ENCODE peak calls at places on chromosomes 7 and 10, in seven cellular contexts. U is lower lobe of right lung, F is testis, D is fibroblast of lung, Q is upper lobe of left lung, N is adrenal gland, I is uterus. A is an unnamed sample.
A peak's percentile ranks its signal among the peaks of the same experiment; 100 is the strongest.

GRCh38 chr10:4241724-4242345 is 456.8 kb upstream of the KLF6 start:
- DNase-seq in U (no peak), F (peak; percentile 65), D (peak; percentile 100), Q (no peak), N (no peak), I (peak; percentile 54), A (no peak)

GRCh38 chr10:132467464-132468149 is 70.0 kb upstream of the INPP5A start:
- DNase-seq in U (peak; percentile 60), F (peak; percentile 73), D (no peak), Q (peak; percentile 78), N (peak; percentile 27), I (no peak), A (no peak)

GRCh38 chr10:79436850-79437103 is 8.6 kb downstream of the ZCCHC24 start:
- DNase-seq in U (no peak), F (no peak), D (no peak), Q (no peak), N (peak; percentile 4), I (no peak), A (no peak)

GRCh38 chr10:1301138-1301537 is 245.0 kb downstream of the WDR37 start:
- DNase-seq in U (no peak), F (no peak), D (no peak), Q (no peak), N (no peak), I (no peak), A (no peak)

GRCh38 chr7:41774966-41775365 is 72.1 kb upstream of the INHBA start:
- DNase-seq in U (no peak), F (no peak), D (no peak), Q (no peak), N (no peak), I (no peak), A (no peak)

GRCh38 chr7:94355389-94355788 is 39.3 kb upstream of the COL1A2 start:
- DNase-seq in U (no peak), F (no peak), D (peak; percentile 73), Q (no peak), N (no peak), I (no peak), A (no peak)

GRCh38 chr10:110821508-110821907 is 50.2 kb upstream of the PDCD4 start:
- DNase-seq in U (no peak), F (peak; percentile 66), D (no peak), Q (no peak), N (no peak), I (peak; percentile 49), A (peak; percentile 81)

GRCh38 chr7:42478717-42479116 is 241.7 kb upstream of the GLI3 start:
- DNase-seq in U (no peak), F (no peak), D (no peak), Q (peak; percentile 8), N (no peak), I (no peak), A (no peak)

GRCh38 chr10:117860823-117861222 is 185.9 kb downstream of the RAB11FIP2 start:
- DNase-seq in U (no peak), F (no peak), D (peak; percentile 1), Q (no peak), N (no peak), I (no peak), A (no peak)

GRCh38 chr7:134367956-134368749 is 51.4 kb upstream of the SLC35B4 start:
- DNase-seq in U (no peak), F (no peak), D (no peak), Q (no peak), N (no peak), I (no peak), A (no peak)

GRCh38 chr10:43671659-43672555 is 23.2 kb upstream of the ZNF32 start:
- DNase-seq in U (no peak), F (peak; percentile 75), D (peak; percentile 63), Q (no peak), N (peak; percentile 45), I (peak; percentile 65), A (peak; percentile 78)

GRCh38 chr7:28706607-28707006 is 251.5 kb downstream of the TRIL start:
- DNase-seq in U (no peak), F (no peak), D (no peak), Q (no peak), N (no peak), I (no peak), A (no peak)

DNA sequence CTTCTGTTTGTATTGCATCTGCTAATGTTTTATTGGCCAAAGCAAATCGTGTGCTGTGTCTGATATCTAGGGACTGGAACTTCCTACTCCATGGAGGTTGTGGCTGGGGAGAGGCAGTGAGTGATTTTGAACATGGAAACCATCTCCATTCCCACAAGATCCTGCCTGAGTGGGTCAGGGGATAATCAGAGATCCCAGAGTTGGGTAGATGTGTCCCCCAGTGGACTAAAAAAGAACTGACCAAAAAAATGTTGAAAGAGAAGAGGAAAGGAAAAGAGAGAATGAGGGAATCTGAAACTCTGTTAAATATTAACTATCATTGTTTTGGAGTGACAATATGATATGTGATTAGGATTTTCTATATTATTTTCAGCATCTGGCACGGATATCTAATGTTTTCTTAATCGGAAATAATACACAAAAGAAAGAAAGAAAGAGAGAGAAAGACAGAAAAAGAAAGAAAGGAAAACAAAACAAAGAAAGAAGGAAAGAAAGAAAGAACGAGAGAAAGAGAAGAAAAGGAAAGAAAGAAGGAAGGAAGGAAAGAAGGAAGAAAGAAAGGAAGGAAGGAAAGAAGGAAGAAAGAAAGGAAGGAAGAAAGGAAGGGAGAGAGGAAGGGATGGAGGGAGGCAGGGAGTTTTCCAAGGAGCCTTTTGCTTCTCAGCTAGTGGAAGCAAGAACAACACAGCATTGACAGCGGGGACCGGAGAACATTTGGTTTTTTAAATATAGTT is 638.5 kb downstream of the CCSER2 start:
- DNase-seq in U (no peak), F (no peak), D (no peak), Q (no peak), N (no peak), I (no peak), A (no peak)
- H3K36me3 ChIP-seq in U (no peaks in the 10 kb centered on the region), F (no peaks in the 10 kb centered on the region), D (no peaks in the 10 kb centered on the region), Q (no peaks in the 10 kb centered on the region), N (no peaks in the 10 kb centered on the region), I (no peaks in the 10 kb centered on the region), A (no peaks in the 10 kb centered on the region)

GRCh38 chr7:2374830-2375728 is 20.5 kb downstream of the EIF3B start:
- DNase-seq in U (no peak), F (no peak), D (no peak), Q (no peak), N (no peak), I (no peak), A (no peak)

GRCh38 chr7:2372724-2373123 is 18.1 kb downstream of the EIF3B start:
- DNase-seq in U (no peak), F (no peak), D (no peak), Q (no peak), N (no peak), I (no peak), A (no peak)

GRCh38 chr7:2373646-2374045 is 19.0 kb downstream of the EIF3B start:
- DNase-seq in U (no peak), F (no peak), D (no peak), Q (no peak), N (no peak), I (no peak), A (no peak)

GRCh38 chr7:2373124-2373556 is 18.5 kb downstream of the EIF3B start:
- DNase-seq in U (no peak), F (peak; percentile 65), D (peak; percentile 25), Q (no peak), N (no peak), I (no peak), A (no peak)

GRCh38 chr7:2374401-2374800 is 19.8 kb downstream of the EIF3B start:
- DNase-seq in U (no peak), F (no peak), D (no peak), Q (no peak), N (no peak), I (no peak), A (no peak)
- H3K36me3 ChIP-seq in U (peaks cover 92% of the 10 kb centered on the region), F (no peaks in the 10 kb centered on the region), D (peaks cover 51% of the 10 kb centered on the region), Q (peaks cover 97% of the 10 kb centered on the region), N (peaks cover 91% of the 10 kb centered on the region), I (no peaks in the 10 kb centered on the region), A (peaks cover 91% of the 10 kb centered on the region)

GRCh38 chr10:86022906-86023305 is 343.7 kb downstream of the GRID1 start:
- DNase-seq in U (no peak), F (no peak), D (no peak), Q (no peak), N (no peak), I (no peak), A (no peak)

GRCh38 chr10:86025509-86025908 is 341.1 kb downstream of the GRID1 start:
- DNase-seq in U (no peak), F (no peak), D (no peak), Q (no peak), N (no peak), I (no peak), A (no peak)

GRCh38 chr10:86023336-86023735 is 343.3 kb downstream of the GRID1 start:
- DNase-seq in U (no peak), F (no peak), D (no peak), Q (no peak), N (no peak), I (no peak), A (no peak)

GRCh38 chr10:86023931-86024554 is 342.6 kb downstream of the GRID1 start:
- DNase-seq in U (no peak), F (no peak), D (no peak), Q (no peak), N (no peak), I (no peak), A (no peak)

GRCh38 chr10:86024555-86025001 is 342.0 kb downstream of the GRID1 start:
- DNase-seq in U (no peak), F (no peak), D (no peak), Q (no peak), N (no peak), I (no peak), A (no peak)
- H3K36me3 ChIP-seq in U (no peaks in the 10 kb centered on the region), F (no peaks in the 10 kb centered on the region), D (no peaks in the 10 kb centered on the region), Q (no peaks in the 10 kb centered on the region), N (no peaks in the 10 kb centered on the region), I (no peaks in the 10 kb centered on the region), A (no peaks in the 10 kb centered on the region)

DNA sequence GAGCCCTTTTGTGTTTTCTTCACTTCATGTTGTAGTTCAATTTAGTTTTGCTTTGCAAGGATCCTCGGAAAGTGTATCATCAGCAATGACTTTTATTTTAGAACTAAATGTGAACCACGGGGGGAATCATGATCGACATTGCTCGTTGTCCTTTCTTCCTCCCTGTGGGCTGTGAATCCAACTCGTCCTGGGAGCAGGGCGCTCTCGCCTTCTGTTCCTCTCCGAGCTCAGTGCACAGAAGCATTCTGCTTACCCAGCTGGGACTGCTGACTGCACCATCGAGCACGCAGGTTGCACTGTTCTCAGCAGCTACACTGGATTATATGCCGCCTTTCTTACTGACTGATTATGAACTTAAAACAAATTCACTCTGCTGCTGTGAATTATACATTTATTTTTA is 92.4 kb downstream of the PTPRE start:
- DNase-seq in U (no peak), F (no peak), D (peak; percentile 20), Q (no peak), N (no peak), I (no peak), A (no peak)
- H3K36me3 ChIP-seq in U (no peaks in the 10 kb centered on the region), F (no peaks in the 10 kb centered on the region), D (no peaks in the 10 kb centered on the region), Q (no peaks in the 10 kb centered on the region), N (no peaks in the 10 kb centered on the region), I (no peaks in the 10 kb centered on the region), A (no peaks in the 10 kb centered on the region)

DNA sequence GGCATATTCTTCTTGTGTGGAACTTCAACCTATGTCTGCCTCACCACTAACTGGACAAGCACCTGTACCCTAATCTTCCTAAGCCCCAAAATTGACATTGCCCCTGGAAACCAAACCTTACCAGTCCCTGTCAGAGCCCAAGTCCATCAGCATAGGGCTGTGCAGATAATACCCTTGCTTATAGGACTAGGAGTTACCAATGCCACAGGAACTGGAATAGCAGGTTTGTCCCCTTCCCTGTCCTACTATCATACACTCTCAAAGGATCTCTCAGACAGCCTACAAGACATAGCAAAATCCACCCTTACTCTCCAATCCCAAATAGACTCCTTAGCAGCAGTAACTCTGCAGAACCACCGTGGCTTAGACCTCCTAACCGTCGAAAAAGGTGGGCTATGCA is 19.8 kb downstream of the ZNF107 start:
- DNase-seq in U (no peak), F (no peak), D (no peak), Q (no peak), N (no peak), I (no peak), A (no peak)
- H3K36me3 ChIP-seq in U (peaks cover 35% of the 10 kb centered on the region), F (no peaks in the 10 kb centered on the region), D (peaks cover 2% of the 10 kb centered on the region), Q (peaks cover 47% of the 10 kb centered on the region), N (peaks cover 14% of the 10 kb centered on the region), I (no peaks in the 10 kb centered on the region), A (peaks cover 16% of the 10 kb centered on the region)

A was measured in right atrium auricular region.